ENCODE peak calls at places on chromosomes 5 and 9, in eight cellular contexts. One of them, this sample, is unnamed.

GRCh38 chr5:60507687-60508086 is 192.3 kb downstream of the DEPDC1B start:
- DNase-seq in fibroblast of pulmonary artery: no peak
- DNase-seq in ovary: no peak
- DNase-seq in neural crest cell: no peak
- DNase-seq in GM13977: no peak
- DNase-seq in H1: no peak
- DNase-seq in MCF 10A: no peak
- DNase-seq in cardiac fibroblast: no peak
- DNase-seq in this sample: no peak

GRCh38 chr5:96863114-96863513 is 13.2 kb upstream of the ERAP2 start:
- DNase-seq in fibroblast of pulmonary artery: no peak
- DNase-seq in neural crest cell: no peak
- DNase-seq in cardiac fibroblast: no peak
- DNase-seq in GM13977: no peak
- DNase-seq in MCF 10A: no peak
- DNase-seq in H1: no peak
- DNase-seq in ovary: no peak
- DNase-seq in this sample: no peak

GRCh38 chr9:37531699-37532098 is 44.5 kb downstream of the FBXO10 start:
- DNase-seq in cardiac fibroblast: no peak
- DNase-seq in MCF 10A: no peak
- DNase-seq in H1: no peak
- DNase-seq in GM13977: peak
- DNase-seq in ovary: no peak
- DNase-seq in fibroblast of pulmonary artery: no peak
- DNase-seq in neural crest cell: no peak
- DNase-seq in this sample: no peak

GRCh38 chr5:94890907-94891306 is 272.4 kb downstream of the SLF1 start:
- DNase-seq in ovary: no peak
- DNase-seq in MCF 10A: no peak
- DNase-seq in H1: no peak
- DNase-seq in GM13977: no peak
- DNase-seq in fibroblast of pulmonary artery: no peak
- DNase-seq in cardiac fibroblast: no peak
- DNase-seq in neural crest cell: no peak
- DNase-seq in this sample: no peak

GRCh38 chr5:167233507-167233906 is 1057.9 kb upstream of the WWC1 start:
- DNase-seq in neural crest cell: no peak
- DNase-seq in fibroblast of pulmonary artery: peak
- DNase-seq in MCF 10A: peak
- DNase-seq in H1: no peak
- DNase-seq in ovary: no peak
- DNase-seq in GM13977: no peak
- DNase-seq in cardiac fibroblast: no peak
- DNase-seq in this sample: no peak

GRCh38 chr9:114372971-114373591 is 14.7 kb downstream of the AKNA start:
- DNase-seq in cardiac fibroblast: no peak
- DNase-seq in GM13977: peak
- DNase-seq in fibroblast of pulmonary artery: no peak
- DNase-seq in H1: no peak
- DNase-seq in ovary: no peak
- DNase-seq in neural crest cell: no peak
- DNase-seq in MCF 10A: no peak
- DNase-seq in this sample: no peak

GRCh38 chr9:65430221-65430620 is 145.2 kb upstream of the FOXD4L5 start:
- DNase-seq in ovary: no peak
- DNase-seq in fibroblast of pulmonary artery: no peak
- DNase-seq in GM13977: no peak
- DNase-seq in H1: no peak
- DNase-seq in MCF 10A: no peak
- DNase-seq in neural crest cell: no peak
- DNase-seq in cardiac fibroblast: no peak
- DNase-seq in this sample: no peak

GRCh38 chr5:127950707-127951356 is 132.7 kb upstream of the SLC12A2 start:
- DNase-seq in GM13977: no peak
- DNase-seq in cardiac fibroblast: peak
- DNase-seq in ovary: no peak
- DNase-seq in neural crest cell: no peak
- DNase-seq in H1: no peak
- DNase-seq in fibroblast of pulmonary artery: peak
- DNase-seq in MCF 10A: no peak
- DNase-seq in this sample: no peak

GRCh38 chr9:93116049-93116961 is 17.7 kb downstream of the NINJ1 start:
- DNase-seq in cardiac fibroblast: peak
- DNase-seq in H1: no peak
- DNase-seq in ovary: peak
- DNase-seq in GM13977: no peak
- DNase-seq in neural crest cell: no peak
- DNase-seq in MCF 10A: peak
- DNase-seq in fibroblast of pulmonary artery: peak
- DNase-seq in this sample: peak

GRCh38 chr5:66872688-66873333 is 276.6 kb downstream of the MAST4 start:
- DNase-seq in fibroblast of pulmonary artery: no peak
- DNase-seq in H1: no peak
- DNase-seq in cardiac fibroblast: no peak
- DNase-seq in ovary: no peak
- DNase-seq in MCF 10A: no peak
- DNase-seq in GM13977: no peak
- DNase-seq in neural crest cell: no peak
- DNase-seq in this sample: no peak

DNA sequence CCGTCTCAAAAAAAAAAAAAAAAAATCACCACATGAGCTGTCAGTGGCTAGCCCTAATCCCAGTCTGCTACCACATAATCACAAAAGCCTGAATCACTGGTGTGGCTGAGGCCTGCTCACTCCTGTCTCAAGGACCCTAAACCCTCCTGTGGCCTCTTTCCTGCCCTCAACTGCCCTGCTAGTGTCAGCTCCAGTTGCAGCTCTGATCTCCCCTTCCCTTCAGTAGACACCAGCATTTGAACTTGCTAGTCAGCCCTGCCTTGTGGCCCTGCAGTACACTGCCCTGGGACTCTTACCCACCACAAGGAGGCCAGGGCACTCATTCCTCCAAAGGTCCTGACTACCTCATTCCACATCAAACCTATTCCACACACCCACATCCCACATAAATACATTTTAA is 9.5 kb upstream of the P4HA2 start:
- DNase-seq in ovary: no peak
- DNase-seq in MCF 10A: no peak
- DNase-seq in GM13977: no peak
- DNase-seq in H1: no peak
- DNase-seq in cardiac fibroblast: no peak
- DNase-seq in fibroblast of pulmonary artery: no peak
- DNase-seq in neural crest cell: no peak
- DNase-seq in this sample: no peak
- TF ChIP-seq CTCF in ovary: no peak
- TF ChIP-seq CTCF in MCF 10A: no peak
- TF ChIP-seq CTCF in GM13977: no peak
- TF ChIP-seq CTCF in H1: no peak
- TF ChIP-seq CTCF in cardiac fibroblast: peak
- TF ChIP-seq CTCF in fibroblast of pulmonary artery: no peak
- TF ChIP-seq CTCF in neural crest cell: no peak
- TF ChIP-seq CTCF in this sample: no peak

GRCh38 chr9:123225374-123225813 is 43.0 kb downstream of the STRBP start:
- DNase-seq in neural crest cell: no peak
- DNase-seq in GM13977: peak
- DNase-seq in fibroblast of pulmonary artery: peak
- DNase-seq in MCF 10A: peak
- DNase-seq in ovary: no peak
- DNase-seq in H1: peak
- DNase-seq in cardiac fibroblast: peak
- DNase-seq in this sample: no peak
- TF ChIP-seq CTCF in neural crest cell: peak
- TF ChIP-seq CTCF in GM13977: peak
- TF ChIP-seq CTCF in fibroblast of pulmonary artery: peak
- TF ChIP-seq CTCF in MCF 10A: peak
- TF ChIP-seq CTCF in ovary: no peak
- TF ChIP-seq CTCF in H1: peak
- TF ChIP-seq CTCF in cardiac fibroblast: peak
- TF ChIP-seq CTCF in this sample: peak

DNA sequence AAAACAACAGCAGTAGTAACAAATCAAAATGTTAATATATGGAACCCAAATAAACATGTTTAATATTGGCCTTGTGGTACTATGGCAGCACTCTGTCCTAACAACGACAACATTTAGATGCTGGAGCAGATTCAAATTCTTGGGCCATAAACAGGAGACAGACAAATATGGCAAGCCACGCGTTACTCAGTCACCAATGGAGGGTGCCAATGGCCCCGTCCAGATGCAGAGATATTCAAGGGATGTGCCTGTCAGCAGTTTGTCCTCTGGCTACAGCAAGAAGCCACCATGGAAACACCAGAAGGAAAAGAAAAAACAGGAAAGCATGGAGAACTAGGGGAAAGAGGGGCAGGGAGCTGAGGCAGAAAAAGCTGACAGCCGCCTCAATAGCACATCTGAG is 342.1 kb downstream of the NDUFS4 start:
- DNase-seq in cardiac fibroblast: no peak
- DNase-seq in neural crest cell: no peak
- DNase-seq in ovary: no peak
- DNase-seq in H1: no peak
- DNase-seq in GM13977: no peak
- DNase-seq in fibroblast of pulmonary artery: no peak
- DNase-seq in MCF 10A: no peak
- DNase-seq in this sample: no peak
- TF ChIP-seq CTCF in cardiac fibroblast: no peak
- TF ChIP-seq CTCF in neural crest cell: no peak
- TF ChIP-seq CTCF in ovary: no peak
- TF ChIP-seq CTCF in H1: no peak
- TF ChIP-seq CTCF in GM13977: no peak
- TF ChIP-seq CTCF in fibroblast of pulmonary artery: no peak
- TF ChIP-seq CTCF in MCF 10A: no peak
- TF ChIP-seq CTCF in this sample: no peak

DNA sequence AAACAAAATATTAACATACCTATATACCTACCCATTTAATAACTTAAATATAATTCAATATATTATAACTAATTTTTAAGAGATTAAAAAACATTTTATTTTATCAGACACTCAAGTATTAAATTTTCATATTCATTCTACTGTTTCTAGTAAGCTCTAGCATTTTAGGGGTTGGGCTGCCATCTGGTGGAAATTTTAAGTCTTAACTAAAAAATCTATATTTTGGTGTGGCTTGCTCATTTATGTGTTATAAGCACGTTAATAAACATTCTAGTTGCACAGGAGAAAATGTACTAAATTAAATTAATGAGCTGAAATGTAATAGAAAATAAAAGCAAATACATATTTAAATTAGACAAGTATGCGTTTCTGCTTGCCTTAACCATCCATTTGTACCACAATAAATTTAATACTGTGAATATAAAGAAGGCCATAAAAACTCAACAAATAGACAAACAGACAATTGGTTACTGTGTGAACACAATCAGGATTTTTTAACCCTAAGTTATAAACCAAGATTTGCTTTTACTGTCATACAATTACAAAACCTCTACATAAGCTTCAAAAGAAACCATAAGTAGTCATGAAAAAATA is 1728.3 kb upstream of the CDH9 start:
- DNase-seq in ovary: no peak
- DNase-seq in GM13977: peak
- DNase-seq in MCF 10A: peak
- DNase-seq in fibroblast of pulmonary artery: peak
- DNase-seq in neural crest cell: peak
- DNase-seq in cardiac fibroblast: peak
- DNase-seq in H1: no peak
- DNase-seq in this sample: no peak
- TF ChIP-seq CTCF in ovary: no peak
- TF ChIP-seq CTCF in GM13977: peak
- TF ChIP-seq CTCF in MCF 10A: peak
- TF ChIP-seq CTCF in fibroblast of pulmonary artery: peak
- TF ChIP-seq CTCF in neural crest cell: peak
- TF ChIP-seq CTCF in cardiac fibroblast: peak
- TF ChIP-seq CTCF in H1: peak
- TF ChIP-seq CTCF in this sample: peak

DNA sequence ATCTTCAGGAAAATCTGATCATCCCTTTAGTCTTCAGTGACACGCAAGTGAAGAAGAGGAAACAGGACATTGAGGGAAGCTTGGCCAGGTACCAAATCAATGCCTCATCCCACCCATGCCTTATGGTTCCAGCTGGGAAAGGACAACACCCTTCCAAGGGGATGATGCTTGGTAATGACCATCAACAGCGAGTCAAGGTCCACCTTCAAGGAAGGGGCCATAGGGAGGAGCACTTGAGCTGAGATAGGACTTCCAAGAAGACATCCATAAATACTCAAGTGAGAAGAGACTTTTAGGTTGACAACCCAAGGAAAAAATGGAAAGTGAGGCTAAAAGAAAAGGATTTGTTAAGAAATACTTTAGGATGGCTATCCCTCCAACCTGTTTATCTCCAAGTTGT is 27.1 kb upstream of the GAS1 start:
- DNase-seq in MCF 10A: no peak
- DNase-seq in GM13977: no peak
- DNase-seq in H1: no peak
- DNase-seq in cardiac fibroblast: no peak
- DNase-seq in neural crest cell: no peak
- DNase-seq in fibroblast of pulmonary artery: no peak
- DNase-seq in ovary: no peak
- DNase-seq in this sample: no peak
- TF ChIP-seq CTCF in MCF 10A: no peak
- TF ChIP-seq CTCF in GM13977: no peak
- TF ChIP-seq CTCF in H1: no peak
- TF ChIP-seq CTCF in cardiac fibroblast: no peak
- TF ChIP-seq CTCF in neural crest cell: no peak
- TF ChIP-seq CTCF in fibroblast of pulmonary artery: no peak
- TF ChIP-seq CTCF in ovary: no peak
- TF ChIP-seq CTCF in this sample: no peak

DNA sequence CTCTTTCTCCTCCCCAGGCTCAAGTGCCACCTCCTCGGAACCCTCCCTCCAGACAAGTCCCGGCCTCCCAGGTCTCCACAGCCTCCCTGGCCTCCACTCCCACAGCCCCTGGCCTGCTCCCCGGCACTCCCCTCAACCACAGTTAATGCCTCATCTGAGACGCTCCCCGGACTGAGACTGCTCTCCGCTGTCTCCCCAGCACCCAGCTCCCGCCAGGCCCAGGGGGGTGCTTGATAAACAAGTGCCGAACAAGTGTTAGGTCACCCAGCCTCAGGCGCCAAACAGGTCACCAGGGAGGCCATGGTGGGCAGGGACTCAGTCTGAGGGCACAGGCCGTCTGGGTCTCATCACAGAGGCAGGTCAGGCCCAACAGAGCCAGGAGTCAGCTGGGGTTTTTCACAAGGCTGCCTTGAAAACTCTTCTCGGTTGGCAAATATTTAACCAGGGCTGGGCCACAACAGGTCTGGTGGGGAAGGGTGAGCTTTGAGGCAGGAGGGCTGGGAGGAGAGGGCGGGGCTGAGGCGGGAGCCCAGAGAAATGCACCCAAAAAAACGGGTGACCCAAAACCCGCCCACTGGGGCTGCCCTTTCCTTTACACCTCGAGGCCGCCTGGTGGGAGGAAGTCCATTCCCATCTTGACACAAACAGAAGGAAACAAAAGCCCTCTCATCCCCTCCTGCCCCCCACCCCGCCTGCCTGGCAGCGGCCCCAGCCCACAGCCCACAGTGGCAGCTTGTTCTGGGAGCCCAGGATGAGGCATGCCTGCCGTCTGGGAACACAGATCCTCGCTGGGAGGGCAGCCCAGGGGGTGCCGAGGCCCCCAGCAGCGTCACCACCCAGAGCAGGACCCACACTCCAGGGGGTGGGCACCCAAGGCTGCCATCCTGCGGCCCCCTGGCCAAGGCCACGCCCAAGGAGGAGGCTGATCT is 66.6 kb upstream of the STXBP1 start:
- DNase-seq in fibroblast of pulmonary artery: peak
- DNase-seq in ovary: peak
- DNase-seq in MCF 10A: peak
- DNase-seq in neural crest cell: no peak
- DNase-seq in H1: no peak
- DNase-seq in cardiac fibroblast: peak
- DNase-seq in GM13977: no peak
- DNase-seq in this sample: no peak
- TF ChIP-seq CTCF in fibroblast of pulmonary artery: no peak
- TF ChIP-seq CTCF in ovary: no peak
- TF ChIP-seq CTCF in MCF 10A: no peak
- TF ChIP-seq CTCF in neural crest cell: no peak
- TF ChIP-seq CTCF in H1: no peak
- TF ChIP-seq CTCF in cardiac fibroblast: no peak
- TF ChIP-seq CTCF in GM13977: no peak
- TF ChIP-seq CTCF in this sample: no peak

This sample was measured in D721Med.